ENCODE peak calls at places on chromosomes 16 and 17, in six cellular contexts. C, H, J, D, U and N are unnamed samples.
A peak's percentile ranks its signal among the peaks of the same experiment; 100 is the strongest.

GRCh38 chr17:40068584-40068916 is 5.8 kb downstream of the THRA start:
- DNase-seq in J (no peak), U (no peak), H (no peak), D (no peak), C (no peak), N (no peak)

GRCh38 chr17:42522798-42523278 is 13.2 kb upstream of the NAGLU start:
- DNase-seq in J (no peak), C (no peak), D (no peak), H (no peak), U (no peak), N (no peak)

GRCh38 chr17:31489295-31490018 is 98.0 kb downstream of the RAB11FIP4 start:
- DNase-seq in U (no peak), D (peak; percentile 62), H (no peak), J (no peak), C (peak; percentile 93), N (peak; percentile 52)

GRCh38 chr17:34195987-34196386 is 59.1 kb upstream of the CCL2 start:
- DNase-seq in U (no peak), J (no peak), H (no peak), D (no peak), C (no peak), N (no peak)

GRCh38 chr16:1470543-1471251 is 4.1 kb downstream of the CLCN7 start:
- DNase-seq in H (no peak), C (no peak), D (no peak), U (no peak), J (no peak), N (no peak)

GRCh38 chr16:84832488-84833141 is 12.8 kb downstream of the CRISPLD2 start:
- DNase-seq in D (no peak), H (no peak), U (peak; percentile 38), J (peak; percentile 97), C (no peak), N (no peak)

GRCh38 chr16:78127130-78127529 is 27.7 kb downstream of the WWOX start:
- DNase-seq in D (no peak), C (no peak), U (no peak), H (no peak), J (no peak), N (no peak)

GRCh38 chr16:86363057-86363490 is 147.3 kb upstream of the FOXF1 start:
- DNase-seq in D (no peak), U (peak; percentile 77), C (peak; percentile 62), J (no peak), H (peak; percentile 64), N (no peak)

GRCh38 chr16:85718682-85719081 is 29.9 kb upstream of the GINS2 start:
- DNase-seq in H (peak; percentile 41), D (peak; percentile 59), J (no peak), C (no peak), U (no peak), N (no peak)

GRCh38 chr17:61385869-61386245 is 13.8 kb upstream of the TBX2 start:
- DNase-seq in D (no peak), U (no peak), C (no peak), H (no peak), J (no peak), N (no peak)

GRCh38 chr17:72388765-72389473 is 268.1 kb downstream of the SOX9 start:
- DNase-seq in D (no peak), U (no peak), J (no peak), H (no peak), C (no peak), N (no peak)

GRCh38 chr17:2816688-2817087 is 20.4 kb downstream of the RAP1GAP2 start:
- DNase-seq in J (no peak), C (no peak), U (no peak), D (no peak), H (no peak), N (no peak)

DNA sequence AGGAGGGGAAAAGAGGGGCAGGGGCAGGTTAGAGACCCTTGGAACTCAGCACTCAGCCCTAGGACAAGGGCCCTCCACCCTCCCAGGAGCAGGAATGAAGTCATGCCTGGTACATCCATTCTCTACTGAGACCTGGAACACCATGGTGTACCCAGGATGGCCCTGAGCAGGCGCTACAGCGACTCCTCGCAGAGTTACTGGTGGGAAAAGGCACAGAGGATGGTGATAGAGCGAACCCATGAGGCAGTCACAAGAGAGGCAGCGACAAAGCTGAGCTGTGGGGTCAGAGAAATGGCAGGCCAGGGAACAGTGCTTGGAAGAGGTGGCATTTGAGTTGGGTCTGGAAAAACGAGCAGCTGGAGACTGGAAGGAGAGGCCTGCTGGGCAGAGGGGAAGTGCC is 37.5 kb downstream of the SRCIN1 start:
- DNase-seq in D (peak; percentile 60), U (no peak), C (peak; percentile 82), J (no peak), H (no peak), N (no peak)
- H3K27me3 ChIP-seq in D (peaks cover 93% of the 10 kb centered on the region), U (no peaks in the 10 kb centered on the region), C (peaks cover 31% of the 10 kb centered on the region), J (no peaks in the 10 kb centered on the region), H (peaks cover 62% of the 10 kb centered on the region), N (peaks cover 43% of the 10 kb centered on the region)

GRCh38 chr16:3129137-3130131 is 5.4 kb upstream of the ZNF213 start:
- DNase-seq in H (peak; percentile 87), J (peak; percentile 71), D (peak; percentile 89), C (peak; percentile 91), U (peak; percentile 76), N (peak; percentile 88)
- H3K4me3 ChIP-seq in H (no peak overlapping the region), J (peak overlapping the region; percentile 36), D (no peak overlapping the region), C (no peak overlapping the region), U (peak overlapping the region; percentile 35), N (peak overlapping the region; percentile 69)

GRCh38 chr16:50161950-50162349 is 8.8 kb downstream of the TENT4B start:
- DNase-seq in J (no peak), C (no peak), U (no peak), D (no peak), H (no peak), N (no peak)
- H3K4me1 ChIP-seq in J (peaks cover 17% of the 10 kb centered on the region), C (no peaks in the 10 kb centered on the region), U (no peaks in the 10 kb centered on the region), D (no peaks in the 10 kb centered on the region), H (peaks cover 5% of the 10 kb centered on the region), N (peaks cover 40% of the 10 kb centered on the region)

GRCh38 chr17:10698116-10698818 is 873 bp downstream of the ADPRM start:
- DNase-seq in H (no peak), C (peak; percentile 7), U (peak; percentile 51), J (no peak), D (no peak), N (no peak)
- H3K27me3 ChIP-seq in H (no peaks in the 10 kb centered on the region), C (no peaks in the 10 kb centered on the region), U (no peaks in the 10 kb centered on the region), J (no peaks in the 10 kb centered on the region), D (no peaks in the 10 kb centered on the region), N (no peaks in the 10 kb centered on the region)

GRCh38 chr16:28155293-28155692 is 56.5 kb downstream of the XPO6 start:
- DNase-seq in U (no peak), C (no peak), H (no peak), D (no peak), J (no peak), N (no peak)

GRCh38 chr16:28157768-28158535 is 53.8 kb downstream of the XPO6 start:
- DNase-seq in C (no peak), H (no peak), U (no peak), J (no peak), D (no peak), N (no peak)

GRCh38 chr16:28161626-28162025 is 50.1 kb downstream of the XPO6 start:
- DNase-seq in H (no peak), D (no peak), U (no peak), J (no peak), C (no peak), N (no peak)

GRCh38 chr16:28151180-28151579 is 60.6 kb downstream of the XPO6 start:
- DNase-seq in J (no peak), U (peak; percentile 20), C (no peak), H (no peak), D (no peak), N (no peak)

GRCh38 chr16:28156031-28156680 is 55.6 kb downstream of the XPO6 start:
- DNase-seq in C (no peak), U (no peak), J (no peak), H (no peak), D (no peak), N (no peak)
- H3K4me3 ChIP-seq in C (no peak overlapping the region), U (no peak overlapping the region), J (no peak overlapping the region), H (no peak overlapping the region), D (no peak overlapping the region), N (no peak overlapping the region)

DNA sequence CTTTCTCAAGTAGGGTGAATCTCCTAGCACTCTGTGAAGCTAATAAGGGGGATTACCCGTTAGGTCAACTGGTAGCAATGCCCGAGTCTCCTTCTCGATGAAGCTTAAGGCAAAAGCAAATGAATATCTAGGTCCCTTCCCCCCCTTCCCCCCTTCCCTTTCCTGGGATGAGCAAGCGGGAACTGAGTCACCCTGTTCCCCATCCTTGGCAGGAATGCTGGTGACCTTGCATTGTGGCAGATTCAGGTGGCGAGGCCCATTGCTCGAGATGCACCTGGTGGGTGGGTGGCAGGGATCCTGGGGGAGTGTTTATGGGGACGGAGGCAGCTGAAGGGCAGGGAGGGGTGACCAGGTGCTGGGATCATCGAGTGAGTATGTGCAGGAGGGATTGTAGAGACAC is 7.1 kb downstream of the NXPH3 start:
- DNase-seq in D (no peak), C (no peak), J (no peak), U (no peak), H (no peak), N (no peak)
- H3K4me1 ChIP-seq in D (no peaks in the 10 kb centered on the region), C (no peaks in the 10 kb centered on the region), J (no peaks in the 10 kb centered on the region), U (no peaks in the 10 kb centered on the region), H (peaks cover 4% of the 10 kb centered on the region), N (no peaks in the 10 kb centered on the region)

DNA sequence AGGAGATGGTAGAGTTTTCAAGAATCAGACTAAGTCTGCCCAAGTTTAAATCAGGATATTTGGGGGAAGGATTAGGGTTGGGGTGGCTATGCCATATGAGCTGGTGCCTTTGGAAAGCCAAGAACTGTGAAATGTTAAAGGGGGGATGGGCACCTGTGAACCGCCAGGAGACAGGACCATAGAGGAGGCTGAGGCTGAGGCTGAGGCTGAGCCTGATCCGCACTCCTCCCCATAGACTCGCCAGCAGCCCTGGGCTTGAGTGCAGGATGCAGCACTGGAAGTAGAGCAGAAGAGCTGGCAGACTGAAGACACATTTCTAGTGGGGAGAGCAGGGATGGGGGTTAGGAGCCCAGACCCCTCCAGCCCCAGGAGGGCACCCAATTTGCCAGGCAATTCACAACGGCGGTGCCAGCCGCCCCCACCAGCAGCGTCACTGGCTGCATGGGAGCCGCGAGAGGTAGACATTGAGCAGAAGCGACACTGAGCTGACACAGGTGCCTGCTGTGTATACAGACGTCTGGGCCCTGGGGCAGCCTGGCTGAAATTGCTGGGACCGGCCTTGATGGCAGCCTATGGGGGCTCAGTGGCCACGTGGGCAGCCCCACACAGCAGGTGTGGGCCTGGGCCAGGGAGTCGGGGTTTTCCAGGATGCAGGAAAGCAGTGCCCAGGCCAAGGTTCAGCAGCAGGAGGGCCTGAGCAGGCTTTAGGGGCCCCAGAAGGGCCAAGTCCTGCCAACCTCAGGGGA is 9.2 kb downstream of the PIMREG start:
- DNase-seq in J (no peak), C (no peak), U (no peak), D (no peak), H (no peak), N (no peak)
- H3K27me3 ChIP-seq in J (no peaks in the 10 kb centered on the region), C (no peaks in the 10 kb centered on the region), U (no peaks in the 10 kb centered on the region), D (no peaks in the 10 kb centered on the region), H (no peaks in the 10 kb centered on the region), N (no peaks in the 10 kb centered on the region)

GRCh38 chr17:78997231-78997741 is 12.3 kb downstream of the CANT1 start:
- DNase-seq in C (no peak), D (no peak), H (no peak), U (no peak), J (peak; percentile 6), N (no peak)

GRCh38 chr17:78999056-78999768 is 10.4 kb downstream of the CANT1 start:
- DNase-seq in J (peak; percentile 4), H (no peak), C (no peak), U (no peak), D (no peak), N (no peak)

GRCh38 chr17:78999947-79000395 is 9.6 kb downstream of the CANT1 start:
- DNase-seq in H (no peak), C (no peak), D (no peak), U (no peak), J (peak; percentile 5), N (no peak)

GRCh38 chr17:78997881-78998280 is 11.7 kb downstream of the CANT1 start:
- DNase-seq in C (no peak), H (no peak), U (no peak), J (peak; percentile 4), D (no peak), N (no peak)

GRCh38 chr17:78998311-78999055 is 11.1 kb downstream of the CANT1 start:
- DNase-seq in U (peak; percentile 63), C (no peak), J (peak; percentile 10), D (no peak), H (no peak), N (no peak)
- H3K4me3 ChIP-seq in U (no peak overlapping the region), C (no peak overlapping the region), J (no peak overlapping the region), D (no peak overlapping the region), H (no peak overlapping the region), N (no peak overlapping the region)